ENCODE peak calls at places on chromosomes 5 and 9, in four cellular contexts. K is IMR-90, B is transverse colon, S is K562. I is an unnamed sample.
A peak's percentile ranks its signal among the peaks of the same experiment; 100 is the strongest.

GRCh38 chr9:112764344-112764743 is 13.8 kb downstream of the SNX30 start:
- DNase-seq in K (peak; percentile 91), B (no peak), S (peak; percentile 54), I (peak; percentile 77)

GRCh38 chr5:135437796-135438560 is 9.2 kb downstream of the DCANP1 start:
- DNase-seq in K (peak; percentile 96), B (peak; percentile 67), S (no peak), I (no peak)

GRCh38 chr5:134245101-134245604 is 19.3 kb upstream of the PPP2CA start:
- DNase-seq in K (peak; percentile 86), B (no peak), S (no peak), I (peak; percentile 50)

GRCh38 chr9:19208653-19209052 is 21.8 kb upstream of the DENND4C start:
- DNase-seq in K (no peak), B (no peak), S (no peak), I (peak; percentile 72)

GRCh38 chr9:77011973-77012817 is 7.3 kb upstream of the FOXB2 start:
- DNase-seq in K (peak; percentile 29), B (peak; percentile 71), S (peak; percentile 57), I (no peak)

GRCh38 chr5:174723979-174724483 is 351 bp upstream of the MSX2 start:
- DNase-seq in K (no peak), B (no peak), S (peak; percentile 60), I (peak; percentile 50)

GRCh38 chr9:78189461-78189860 is 46.4 kb upstream of the CEP78 start:
- DNase-seq in K (no peak), B (no peak), S (no peak), I (no peak)

GRCh38 chr5:143957455-143957854 is 145.5 kb downstream of the HMHB1 start:
- DNase-seq in K (no peak), B (no peak), S (no peak), I (no peak)

GRCh38 chr5:68033029-68033428 is 182.5 kb upstream of the PIK3R1 start:
- DNase-seq in K (no peak), B (no peak), S (no peak), I (no peak)

GRCh38 chr5:42250-42649 is 49.7 kb upstream of the PLEKHG4B start:
- DNase-seq in K (peak; percentile 4), B (no peak), S (peak; percentile 28), I (peak; percentile 58)

GRCh38 chr9:116417464-116417863 is 263.9 kb downstream of the PAPPA start:
- DNase-seq in K (no peak), B (no peak), S (no peak), I (no peak)

GRCh38 chr5:168366124-168366523 is 74.7 kb downstream of the WWC1 start:
- DNase-seq in K (peak; percentile 95), B (no peak), S (no peak), I (no peak)

GRCh38 chr5:52751137-52751536 is 36.6 kb upstream of the ITGA1 start:
- DNase-seq in K (peak; percentile 46), B (no peak), S (no peak), I (no peak)

GRCh38 chr9:34585946-34586705 is 3.4 kb downstream of the CNTFR start:
- DNase-seq in K (no peak), B (no peak), S (no peak), I (no peak)
- H3K4me3 ChIP-seq in K (no peak overlapping the region), B (no peak overlapping the region), S (no peak overlapping the region), I (no peak overlapping the region)

GRCh38 chr9:93954436-93955355 is at the start of gene BARX1:
- DNase-seq in K (no peak), B (no peak), S (no peak), I (no peak)
- H3K27me3 ChIP-seq in K (peaks cover 95% of the 10 kb centered on the region), B (peaks cover 97% of the 10 kb centered on the region), S (peaks cover 88% of the 10 kb centered on the region), I (no peaks in the 10 kb centered on the region)

DNA sequence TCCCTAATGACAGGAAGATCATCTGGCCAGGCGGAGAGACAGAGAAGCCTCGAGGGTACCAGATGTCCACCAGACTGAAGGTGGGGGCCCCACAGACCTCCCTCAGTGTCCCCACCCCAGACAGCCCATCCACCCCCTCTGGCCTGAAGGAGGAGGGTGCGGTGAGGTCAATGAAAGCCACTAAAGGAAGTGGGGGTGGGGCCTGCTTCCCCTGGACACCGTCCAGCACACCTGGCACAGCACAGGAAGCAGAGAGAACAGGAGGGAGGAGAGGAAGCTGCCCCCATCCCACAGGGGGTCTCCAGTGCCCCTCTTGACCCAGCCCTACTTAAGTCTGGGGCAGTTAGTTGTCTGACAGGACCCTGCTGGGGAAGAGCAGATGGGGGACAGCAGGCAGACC is 11.2 kb downstream of the LRRC26 start:
- DNase-seq in K (no peak), B (peak; percentile 41), S (no peak), I (no peak)
- H3K4me3 ChIP-seq in K (no peak overlapping the region), B (no peak overlapping the region), S (no peak overlapping the region), I (no peak overlapping the region)

GRCh38 chr9:29176786-29177185 is 1603.5 kb upstream of the C9orf72 start:
- DNase-seq in K (no peak), B (no peak), S (no peak), I (no peak)
- H3K27me3 ChIP-seq in K (no peaks in the 10 kb centered on the region), B (no peaks in the 10 kb centered on the region), S (no peaks in the 10 kb centered on the region), I (no peaks in the 10 kb centered on the region)

DNA sequence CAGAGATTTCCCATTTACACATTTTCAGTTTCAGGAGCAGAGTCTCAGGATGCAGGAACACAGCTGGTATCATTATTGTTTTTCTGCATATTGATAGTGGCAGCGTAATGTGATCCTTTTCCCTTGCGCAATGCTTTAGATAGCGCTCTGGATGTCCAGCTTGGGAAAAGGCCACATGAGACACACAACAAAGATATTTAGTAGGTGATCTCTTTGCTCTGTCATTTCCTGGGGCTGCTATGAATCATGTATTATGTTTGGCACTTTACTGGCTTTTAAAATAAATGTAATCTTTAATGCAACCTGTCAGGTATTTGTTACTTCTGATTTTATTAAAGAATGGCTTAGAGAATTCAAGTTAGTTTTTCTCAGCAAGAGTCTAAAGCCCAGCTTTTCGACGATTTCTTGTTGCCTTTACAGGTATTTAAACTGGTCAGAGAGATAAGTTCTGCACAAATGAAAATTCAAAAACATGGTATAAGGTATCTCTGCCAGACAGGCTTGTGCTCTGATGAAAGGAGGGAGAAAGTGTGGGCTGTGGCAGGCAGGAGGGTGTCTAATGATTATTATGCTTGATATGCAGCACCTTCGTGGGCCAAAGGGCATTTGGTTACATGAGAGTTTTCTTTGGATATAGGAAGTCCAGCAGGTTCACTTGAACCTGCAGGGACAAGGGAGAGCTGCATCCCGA is 42.3 kb downstream of the PTTG1 start:
- DNase-seq in K (peak; percentile 93), B (no peak), S (no peak), I (no peak)
- H3K4me3 ChIP-seq in K (no peak overlapping the region), B (no peak overlapping the region), S (no peak overlapping the region), I (no peak overlapping the region)

DNA sequence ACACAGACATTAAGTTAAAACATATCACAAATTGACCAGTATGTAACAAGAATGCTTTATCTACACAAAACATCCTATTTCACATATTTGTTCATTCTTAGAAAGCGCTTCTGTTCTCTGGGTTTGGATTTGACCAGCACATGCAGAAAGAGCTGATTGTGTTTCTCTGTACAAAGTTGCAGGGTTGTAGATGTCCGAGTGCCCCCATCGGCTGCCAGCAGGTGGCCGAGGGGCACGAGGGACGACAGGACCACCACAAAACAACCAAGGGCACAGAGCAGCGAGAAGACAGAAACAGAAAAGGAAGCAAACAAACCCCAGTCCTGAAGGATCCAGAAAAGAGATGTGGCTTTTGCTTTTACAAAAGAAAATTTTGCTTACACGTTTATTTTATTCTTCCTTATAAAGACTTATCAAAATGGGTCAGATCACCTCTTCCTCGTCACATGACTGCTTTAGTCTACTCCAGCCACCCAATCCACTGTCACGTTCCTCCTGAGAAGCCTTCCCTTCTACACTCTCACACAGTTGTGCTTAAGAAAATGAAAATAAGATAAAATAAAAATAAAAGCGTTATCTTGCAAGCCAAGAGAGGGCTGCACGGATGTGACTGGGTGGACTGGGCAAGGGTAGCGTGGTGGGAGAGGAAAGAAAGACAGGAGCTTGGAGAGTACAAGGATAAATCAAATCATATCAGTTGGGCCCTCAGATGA is 9.5 kb downstream of the OTP start:
- DNase-seq in K (no peak), B (no peak), S (no peak), I (no peak)
- H3K27me3 ChIP-seq in K (peaks cover 81% of the 10 kb centered on the region), B (peaks cover 100% of the 10 kb centered on the region), S (peaks cover 37% of the 10 kb centered on the region), I (no peaks in the 10 kb centered on the region)

DNA sequence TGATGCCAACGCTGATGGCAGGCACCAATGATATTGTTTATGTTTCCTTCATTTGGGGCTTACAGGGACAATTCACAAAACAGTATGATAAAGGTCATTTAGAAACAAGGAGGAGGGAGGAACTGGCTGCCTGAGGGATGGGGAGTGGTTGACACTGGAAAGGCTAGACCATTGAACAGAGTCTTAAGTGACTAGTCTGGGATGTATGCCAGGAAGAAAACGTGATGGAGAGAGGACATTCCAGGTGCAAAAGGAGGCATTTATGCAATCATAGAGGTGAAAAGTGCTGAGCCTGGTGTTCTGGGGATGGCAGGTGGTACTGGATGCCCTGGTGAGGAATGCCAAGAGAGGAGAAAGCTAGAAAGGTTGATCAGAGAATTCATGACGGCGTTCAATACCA is 153.4 kb downstream of the ZNF462 start:
- DNase-seq in K (no peak), B (no peak), S (no peak), I (no peak)
- H3K4me3 ChIP-seq in K (no peak overlapping the region), B (no peak overlapping the region), S (no peak overlapping the region), I (no peak overlapping the region)

GRCh38 chr5:127580731-127581130 is 63.3 kb downstream of the PRRC1 start:
- DNase-seq in K (no peak), B (no peak), S (no peak), I (no peak)

GRCh38 chr5:127586371-127586770 is 62.5 kb upstream of the CTXN3 start:
- DNase-seq in K (no peak), B (no peak), S (no peak), I (no peak)

GRCh38 chr5:127586811-127587210 is 62.1 kb upstream of the CTXN3 start:
- DNase-seq in K (no peak), B (no peak), S (no peak), I (no peak)

GRCh38 chr5:127585661-127586060 is 63.2 kb upstream of the CTXN3 start:
- DNase-seq in K (no peak), B (no peak), S (no peak), I (no peak)

GRCh38 chr5:127582723-127583370 is 65.4 kb downstream of the PRRC1 start:
- DNase-seq in K (no peak), B (no peak), S (no peak), I (no peak)
- H3K27me3 ChIP-seq in K (no peaks in the 10 kb centered on the region), B (no peaks in the 10 kb centered on the region), S (no peaks in the 10 kb centered on the region), I (no peaks in the 10 kb centered on the region)

DNA sequence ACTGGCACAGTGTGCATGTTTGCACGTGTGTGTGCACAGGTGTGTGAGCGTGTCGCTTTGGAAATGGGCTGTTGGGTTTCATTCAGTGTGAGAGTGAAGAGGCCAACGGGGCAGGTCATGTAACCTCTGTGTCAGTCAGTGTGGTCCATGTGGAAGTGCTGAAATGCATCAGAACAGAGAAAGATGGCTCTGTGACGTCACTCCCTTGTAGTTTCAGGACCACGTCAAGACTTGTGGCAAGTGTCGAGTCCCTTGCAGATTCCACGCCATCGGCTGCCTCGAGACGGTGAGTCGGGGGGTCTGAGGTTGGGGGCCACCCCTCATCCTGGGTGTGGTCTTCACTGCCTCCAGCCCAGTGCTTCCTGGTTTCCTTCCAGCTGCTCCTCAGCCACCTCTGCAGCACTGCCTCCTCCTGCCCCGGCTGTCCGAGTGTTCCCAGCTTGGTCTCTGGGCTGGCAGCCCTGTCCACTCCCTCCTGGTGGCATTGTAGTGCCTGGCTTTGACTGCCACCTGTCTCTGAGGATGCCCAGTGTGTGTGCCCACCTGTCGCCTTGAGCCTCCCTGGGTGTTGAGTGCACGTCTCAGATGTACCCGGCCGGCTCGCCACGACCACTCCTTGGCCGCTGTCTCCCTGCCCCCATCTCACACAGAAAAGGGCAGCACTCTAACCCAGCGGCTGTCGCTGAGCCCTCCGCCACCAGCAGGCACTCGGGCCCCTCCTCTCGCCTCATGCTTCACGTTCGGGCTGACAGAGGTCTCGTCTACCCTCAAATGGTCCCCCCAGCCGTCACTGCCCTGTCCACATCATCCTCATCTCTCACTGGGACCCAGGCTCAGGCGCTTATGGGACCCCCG is 28.0 kb downstream of the FBXW5 start:
- DNase-seq in K (no peak), B (no peak), S (no peak), I (no peak)
- H3K4me3 ChIP-seq in K (no peak overlapping the region), B (no peak overlapping the region), S (no peak overlapping the region), I (no peak overlapping the region)

I was measured in Caco-2.